ENCODE peak calls at places on chromosomes 2 and 18, in ten cellular contexts. C is endothelial cell, N is left ventricle myocardium inferior, O is AG09319, H is kidney epithelial cell, B is tibial nerve, K is astrocyte of the spinal cord, Z is NB4, T is coronary artery, Y is cardiac muscle cell. A is an unnamed sample.

GRCh38 chr2:212271583-212271982 is 267.0 kb downstream of the ERBB4 start:
- DNase-seq in C (no peak), N (no peak), O (no peak), H (no peak), B (no peak), K (no peak), Z (no peak), T (no peak), Y (no peak), A (no peak)

GRCh38 chr2:148244593-148245292 is 223.9 kb downstream of the MBD5 start:
- DNase-seq in C (no peak), N (no peak), O (peak), H (no peak), B (no peak), K (peak), Z (no peak), T (no peak), Y (peak), A (no peak)

GRCh38 chr2:105697781-105698449 is 46.8 kb upstream of the NCK2 start:
- DNase-seq in C (no peak), N (peak), O (no peak), H (no peak), B (no peak), K (no peak), Z (no peak), T (no peak), Y (peak), A (no peak)

GRCh38 chr2:235937526-235937925 is 230.7 kb downstream of the GBX2 start:
- DNase-seq in C (no peak), N (no peak), O (no peak), H (no peak), B (no peak), K (no peak), Z (no peak), T (no peak), Y (no peak), A (no peak)

GRCh38 chr2:32838418-32838817 is 108.3 kb upstream of the LTBP1 start:
- DNase-seq in C (no peak), N (no peak), O (no peak), H (no peak), B (no peak), K (no peak), Z (peak), T (no peak), Y (no peak), A (no peak)

GRCh38 chr2:200129756-200130462 is 174.5 kb downstream of the MAIP1 start:
- DNase-seq in C (no peak), N (no peak), O (no peak), H (no peak), B (no peak), K (no peak), Z (no peak), T (no peak), Y (no peak), A (no peak)

GRCh38 chr2:240393831-240394410 is 41.5 kb upstream of the GPC1 start:
- DNase-seq in C (no peak), N (no peak), O (no peak), H (no peak), B (peak), K (peak), Z (no peak), T (peak), Y (no peak), A (no peak)

GRCh38 chr2:135802350-135802749 is 34.6 kb downstream of the LCT start:
- DNase-seq in C (no peak), N (no peak), O (no peak), H (no peak), B (no peak), K (no peak), Z (no peak), T (no peak), Y (no peak), A (no peak)

GRCh38 chr2:29532451-29532850 is 388.9 kb downstream of the ALK start:
- DNase-seq in C (no peak), N (no peak), O (no peak), H (no peak), B (no peak), K (peak), Z (no peak), T (no peak), Y (peak), A (no peak)

GRCh38 chr18:45222200-45222599 is 393.1 kb upstream of the SLC14A2 start:
- DNase-seq in C (no peak), N (no peak), O (no peak), H (no peak), B (no peak), K (no peak), Z (no peak), T (no peak), Y (no peak), A (no peak)

GRCh38 chr18:45228989-45229388 is 386.3 kb upstream of the SLC14A2 start:
- DNase-seq in C (no peak), N (no peak), O (no peak), H (no peak), B (no peak), K (no peak), Z (no peak), T (no peak), Y (no peak), A (no peak)

GRCh38 chr18:45232058-45232457 is 383.2 kb upstream of the SLC14A2 start:
- DNase-seq in C (no peak), N (no peak), O (no peak), H (no peak), B (no peak), K (no peak), Z (no peak), T (no peak), Y (no peak), A (no peak)

GRCh38 chr18:45231606-45232005 is 383.7 kb upstream of the SLC14A2 start:
- DNase-seq in C (no peak), N (no peak), O (no peak), H (no peak), B (no peak), K (no peak), Z (no peak), T (no peak), Y (no peak), A (no peak)

GRCh38 chr18:45227004-45227403 is 388.3 kb upstream of the SLC14A2 start:
- DNase-seq in C (no peak), N (no peak), O (no peak), H (no peak), B (no peak), K (no peak), Z (no peak), T (no peak), Y (no peak), A (no peak)
- TF ChIP-seq CTCF in C (no peak), N (no peak), O (no peak), H (no peak), B (no peak), K (no peak), Z (no peak), T (no peak), Y (no peak), A (no peak)

GRCh38 chr2:99154643-99155536 is at the start of the genes LIPT1 and TSGA10:
- DNase-seq in C (peak), N (peak), O (peak), H (peak), B (peak), K (peak), Z (peak), T (peak), Y (peak), A (peak)
- TF ChIP-seq CTCF in C (no peak), N (no peak), O (no peak), H (no peak), B (peak), K (peak), Z (peak), T (no peak), Y (no peak), A (no peak)

GRCh38 chr18:21490745-21491144 is 109.8 kb downstream of the ESCO1 start:
- DNase-seq in C (no peak), N (no peak), O (no peak), H (no peak), B (no peak), K (no peak), Z (no peak), T (no peak), Y (no peak), A (no peak)
- TF ChIP-seq CTCF in C (no peak), N (no peak), O (no peak), H (no peak), B (no peak), K (no peak), Z (no peak), T (no peak), Y (no peak), A (no peak)

GRCh38 chr18:37484893-37485834 is 80.4 kb downstream of the CELF4 start:
- DNase-seq in C (peak), N (no peak), O (no peak), H (peak), B (no peak), K (no peak), Z (no peak), T (no peak), Y (peak), A (peak)
- TF ChIP-seq CTCF in C (peak), N (peak), O (peak), H (peak), B (no peak), K (no peak), Z (no peak), T (no peak), Y (peak), A (no peak)

GRCh38 chr18:51028201-51028805 is 1.7 kb upstream of the SMAD4 start:
- DNase-seq in C (no peak), N (no peak), O (no peak), H (no peak), B (no peak), K (peak), Z (peak), T (no peak), Y (peak), A (peak)
- TF ChIP-seq CTCF in C (no peak), N (no peak), O (no peak), H (no peak), B (no peak), K (peak), Z (no peak), T (no peak), Y (no peak), A (no peak)

DNA sequence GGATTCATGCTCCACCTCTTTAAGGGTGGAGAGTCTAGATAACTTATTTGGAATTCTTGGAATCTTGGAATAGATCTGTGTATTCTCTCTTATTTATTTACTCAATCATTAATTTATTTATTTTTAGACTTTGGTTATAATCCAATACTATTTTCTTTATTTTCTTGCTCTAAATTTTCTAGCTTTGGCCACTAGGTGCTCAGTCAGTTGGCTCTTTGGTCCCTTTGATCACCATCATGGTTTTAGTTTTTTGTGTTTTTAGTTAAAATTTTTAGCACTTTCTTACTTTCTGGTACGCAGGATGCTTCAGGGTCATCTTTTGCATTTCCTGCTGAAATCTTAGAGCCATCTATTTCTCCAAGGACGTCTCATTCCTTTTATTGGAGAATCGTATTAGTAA is 5.2 kb upstream of the PLEK start:
- DNase-seq in C (no peak), N (no peak), O (no peak), H (no peak), B (no peak), K (no peak), Z (no peak), T (no peak), Y (no peak), A (no peak)
- TF ChIP-seq CTCF in C (peak), N (no peak), O (no peak), H (peak), B (no peak), K (no peak), Z (peak), T (no peak), Y (peak), A (no peak)

DNA sequence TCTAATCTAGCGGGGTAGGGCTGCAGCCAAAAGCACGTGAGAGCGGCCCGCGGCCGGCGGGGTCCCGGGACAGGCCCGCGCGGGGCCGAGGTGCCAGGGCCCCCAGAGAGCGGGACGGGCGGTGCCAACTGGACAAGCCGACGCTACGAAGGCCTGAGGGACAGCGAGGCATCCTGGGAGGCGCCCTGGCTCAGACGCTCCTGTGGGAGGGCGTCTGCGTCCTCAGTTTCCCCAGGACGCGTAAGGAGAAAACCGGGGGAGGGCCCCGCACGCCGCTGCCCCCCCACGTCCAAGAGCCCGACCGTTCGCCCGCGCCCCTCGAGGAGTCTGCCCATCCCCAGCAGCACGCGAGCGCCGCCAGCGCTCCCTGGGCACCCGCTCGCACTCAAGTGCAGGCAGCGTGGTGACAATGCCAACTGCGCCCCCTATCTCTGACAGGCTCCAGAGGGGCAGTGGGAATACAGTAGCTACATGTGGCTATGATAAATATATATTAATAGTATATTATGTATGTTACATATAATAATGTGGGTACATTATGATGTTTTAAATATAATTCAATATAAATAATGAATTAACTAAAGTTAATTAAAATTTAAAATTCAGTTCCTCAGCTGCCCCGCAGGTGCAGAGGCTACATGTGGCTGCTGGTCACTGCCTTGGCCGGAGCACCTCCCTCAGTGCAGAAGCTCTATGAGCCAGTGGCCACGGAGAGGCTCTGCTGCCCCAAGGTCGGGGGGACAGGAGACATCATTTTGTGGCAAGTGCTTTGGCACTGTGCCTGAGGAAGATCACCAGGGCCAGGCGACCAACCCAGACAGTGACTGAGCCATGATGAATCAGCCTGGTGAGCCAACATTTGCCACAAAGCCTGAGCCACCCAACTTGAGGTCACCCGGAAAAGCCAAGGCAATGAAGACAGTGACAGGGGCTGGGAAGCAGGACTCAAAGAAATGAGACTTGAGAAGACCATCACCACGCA is 5.5 kb upstream of the SFT2D3 start:
- DNase-seq in C (peak), N (no peak), O (no peak), H (no peak), B (no peak), K (peak), Z (peak), T (no peak), Y (peak), A (peak)
- TF ChIP-seq CTCF in C (peak), N (peak), O (peak), H (peak), B (peak), K (peak), Z (peak), T (peak), Y (peak), A (peak)

GRCh38 chr18:35244671-35245070 is 3.8 kb downstream of the ZNF397 start:
- DNase-seq in C (no peak), N (no peak), O (no peak), H (no peak), B (no peak), K (no peak), Z (no peak), T (no peak), Y (no peak), A (no peak)

GRCh38 chr18:35242426-35242825 is 1.6 kb downstream of the ZNF397 start:
- DNase-seq in C (no peak), N (no peak), O (no peak), H (no peak), B (no peak), K (no peak), Z (no peak), T (no peak), Y (peak), A (no peak)

GRCh38 chr18:35239314-35239713 is 1.5 kb upstream of the ZNF397 start:
- DNase-seq in C (no peak), N (no peak), O (no peak), H (no peak), B (no peak), K (no peak), Z (no peak), T (no peak), Y (no peak), A (no peak)

GRCh38 chr18:35241523-35241804 is 630 bp downstream of the ZNF397 start:
- DNase-seq in C (no peak), N (no peak), O (no peak), H (no peak), B (no peak), K (no peak), Z (peak), T (no peak), Y (no peak), A (no peak)

DNA sequence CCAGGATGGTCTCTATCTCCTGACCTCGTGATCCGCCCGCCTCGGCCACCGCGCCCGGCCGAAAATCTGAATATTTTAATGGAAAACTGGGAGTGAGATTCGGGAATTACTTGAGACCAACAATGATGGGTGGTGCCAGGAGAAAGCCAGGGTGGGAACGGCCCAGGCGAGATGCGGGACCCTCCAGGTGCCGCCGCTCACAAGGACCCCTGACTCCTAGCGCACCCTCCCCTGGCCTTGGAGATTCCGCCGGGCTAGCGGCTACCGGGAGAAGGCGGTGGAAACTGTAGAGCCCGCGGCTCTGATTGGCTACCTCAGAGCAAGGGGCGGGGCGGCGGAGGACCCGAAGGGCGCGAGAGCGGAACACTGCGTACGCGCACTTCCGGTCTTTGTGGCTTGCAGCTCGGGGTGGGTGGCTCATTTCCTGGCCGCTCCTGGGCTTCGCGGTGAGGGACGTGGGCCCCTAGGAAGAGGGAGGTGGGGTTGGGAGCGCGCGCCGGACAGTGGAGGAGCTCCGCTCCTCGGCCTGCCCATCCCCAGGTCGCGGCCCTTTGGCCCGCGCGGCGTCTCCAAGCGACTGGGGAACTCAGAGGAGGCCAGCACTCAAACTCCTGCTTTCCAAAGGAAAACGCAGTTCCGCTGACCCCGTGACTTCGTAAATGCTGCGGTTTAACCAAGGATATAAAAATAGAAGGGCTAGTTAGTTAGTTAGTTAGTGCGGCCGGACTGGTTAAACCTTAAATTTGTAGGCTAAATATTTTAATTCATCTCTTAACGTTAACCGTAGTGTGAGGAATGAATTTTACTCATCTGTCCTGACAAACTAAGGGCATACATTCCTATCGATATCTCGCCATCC is at the start of gene ZNF397:
- DNase-seq in C (peak), N (peak), O (peak), H (peak), B (peak), K (peak), Z (peak), T (peak), Y (peak), A (peak)
- TF ChIP-seq CTCF in C (no peak), N (no peak), O (no peak), H (no peak), B (peak), K (no peak), Z (no peak), T (no peak), Y (no peak), A (no peak)

DNA sequence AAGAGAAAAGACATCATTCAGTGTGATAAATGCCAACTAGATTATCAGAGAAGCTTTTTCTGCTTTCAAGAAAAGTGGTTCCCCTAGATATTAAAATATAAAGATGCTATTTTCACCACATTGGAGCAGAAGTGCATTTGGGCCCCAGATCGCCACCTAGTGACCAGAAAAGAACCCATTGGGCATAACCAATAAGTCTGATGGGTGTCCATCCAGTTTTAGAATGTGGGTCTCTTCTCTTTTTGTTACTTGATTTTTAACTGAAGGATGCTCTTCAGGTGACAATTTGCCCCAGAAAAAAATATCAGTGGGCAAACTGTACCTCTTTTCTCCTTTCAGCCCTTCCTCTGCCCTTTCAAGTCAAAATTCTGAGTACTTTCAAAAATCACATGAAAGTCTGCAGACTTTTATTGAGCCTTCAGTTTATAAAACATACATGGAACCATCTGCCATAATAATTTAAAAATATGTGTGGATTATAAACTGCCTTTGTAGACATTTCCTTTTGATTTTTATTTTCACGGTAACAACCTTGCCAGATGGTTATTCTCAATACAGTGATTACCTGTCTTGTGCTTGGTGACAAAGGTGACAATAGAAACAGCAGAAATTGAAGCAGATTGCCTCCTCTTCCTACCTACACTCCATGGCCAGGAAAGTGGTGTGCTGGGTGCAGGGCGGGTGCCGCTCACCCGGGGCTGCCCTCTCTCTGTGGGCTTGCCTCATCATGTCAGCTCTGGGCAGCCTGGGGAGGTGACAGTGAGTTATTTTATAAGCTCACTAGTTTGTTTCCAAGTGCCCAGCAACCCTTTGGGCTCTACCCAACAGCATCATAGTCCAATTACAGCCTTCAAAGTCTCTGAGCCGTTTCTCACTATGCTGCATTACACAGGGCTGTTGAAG is 124.5 kb downstream of the DCDC2C start:
- DNase-seq in C (peak), N (no peak), O (no peak), H (no peak), B (no peak), K (peak), Z (peak), T (no peak), Y (peak), A (peak)
- TF ChIP-seq CTCF in C (peak), N (peak), O (peak), H (peak), B (peak), K (peak), Z (peak), T (peak), Y (peak), A (no peak)

A was measured in Calu3.